ENCODE peak calls at places on chromosomes 16 and 17, in four cellular contexts. One of them, this sample, is unnamed.

GRCh38 chr17:2484876-2485275 is 26.8 kb downstream of the METTL16 start:
- DNase-seq in K562: no peak
- DNase-seq in HepG2: no peak
- DNase-seq in H1: no peak
- DNase-seq in this sample: no peak

GRCh38 chr16:10971560-10971961 is 27.2 kb downstream of the CLEC16A start:
- DNase-seq in HepG2: peak
- DNase-seq in H1: no peak
- DNase-seq in K562: peak
- DNase-seq in this sample: peak

GRCh38 chr17:40490289-40490853 is 11.1 kb downstream of the TNS4 start:
- DNase-seq in K562: no peak
- DNase-seq in HepG2: no peak
- DNase-seq in H1: no peak
- DNase-seq in this sample: no peak

GRCh38 chr17:76007850-76008165 is 7.2 kb downstream of the CDK3 start:
- DNase-seq in HepG2: no peak
- DNase-seq in H1: no peak
- DNase-seq in K562: no peak
- DNase-seq in this sample: no peak

GRCh38 chr16:17519556-17519955 is 48.8 kb upstream of the XYLT1 start:
- DNase-seq in K562: no peak
- DNase-seq in HepG2: no peak
- DNase-seq in H1: no peak
- DNase-seq in this sample: no peak

GRCh38 chr16:56311208-56312027 is 113.9 kb downstream of the AMFR start:
- DNase-seq in K562: no peak
- DNase-seq in HepG2: no peak
- DNase-seq in H1: no peak
- DNase-seq in this sample: no peak

GRCh38 chr17:20961551-20961950 is 81.3 kb downstream of the USP22 start:
- DNase-seq in K562: no peak
- DNase-seq in HepG2: no peak
- DNase-seq in H1: no peak
- DNase-seq in this sample: no peak

GRCh38 chr16:14097182-14097951 is 26.2 kb downstream of the MRTFB start:
- DNase-seq in HepG2: peak
- DNase-seq in H1: no peak
- DNase-seq in K562: no peak
- DNase-seq in this sample: peak

GRCh38 chr17:74491645-74492044 is 25.2 kb downstream of the CD300A start:
- DNase-seq in K562: peak
- DNase-seq in HepG2: no peak
- DNase-seq in H1: no peak
- DNase-seq in this sample: no peak

GRCh38 chr17:50519141-50519834 is 11.0 kb downstream of the MYCBPAP start:
- DNase-seq in HepG2: no peak
- DNase-seq in K562: no peak
- DNase-seq in H1: no peak
- DNase-seq in this sample: no peak

GRCh38 chr17:40561871-40562611 is 3.2 kb downstream of the CCR7 start:
- DNase-seq in H1: no peak
- DNase-seq in K562: no peak
- DNase-seq in HepG2: no peak
- DNase-seq in this sample: no peak

GRCh38 chr16:29675811-29676643 is 3.0 kb upstream of the QPRT start:
- DNase-seq in HepG2: peak
- DNase-seq in K562: peak
- DNase-seq in H1: no peak
- DNase-seq in this sample: peak

GRCh38 chr16:79997257-79997656 is 396.7 kb upstream of the MAF start:
- DNase-seq in HepG2: peak
- DNase-seq in K562: peak
- DNase-seq in H1: no peak
- DNase-seq in this sample: no peak

GRCh38 chr16:79994413-79994812 is 393.9 kb upstream of the MAF start:
- DNase-seq in K562: no peak
- DNase-seq in H1: no peak
- DNase-seq in HepG2: no peak
- DNase-seq in this sample: no peak

GRCh38 chr16:79995315-79995714 is 394.8 kb upstream of the MAF start:
- DNase-seq in HepG2: no peak
- DNase-seq in H1: no peak
- DNase-seq in K562: no peak
- DNase-seq in this sample: no peak

GRCh38 chr16:79991918-79992317 is 391.4 kb upstream of the MAF start:
- DNase-seq in H1: no peak
- DNase-seq in HepG2: no peak
- DNase-seq in K562: no peak
- DNase-seq in this sample: no peak

DNA sequence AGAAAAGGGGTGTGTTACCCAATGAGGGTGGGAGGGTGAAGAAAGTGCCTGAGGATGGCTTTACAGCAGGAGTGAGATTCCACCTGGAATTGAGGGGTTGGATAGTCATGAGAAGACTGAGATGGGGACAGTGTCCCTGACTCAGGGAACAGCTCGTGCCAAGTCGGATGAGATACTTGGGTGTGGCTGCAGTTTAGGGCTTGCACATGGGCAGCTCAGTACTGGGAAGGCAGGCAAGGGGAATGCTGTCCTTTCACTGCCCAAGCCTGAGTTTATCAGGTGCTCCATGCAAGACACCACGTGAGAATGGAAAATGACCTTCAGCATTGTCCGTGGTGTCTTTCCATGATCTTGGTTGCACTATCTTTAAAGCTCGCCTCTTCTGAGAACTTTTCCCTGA is 393.3 kb upstream of the MAF start:
- DNase-seq in HepG2: no peak
- DNase-seq in H1: no peak
- DNase-seq in K562: no peak
- DNase-seq in this sample: no peak
- H3K27ac ChIP-seq in HepG2: no peak
- H3K27ac ChIP-seq in H1: no peak
- H3K27ac ChIP-seq in K562: no peak
- H3K27ac ChIP-seq in this sample: no peak

DNA sequence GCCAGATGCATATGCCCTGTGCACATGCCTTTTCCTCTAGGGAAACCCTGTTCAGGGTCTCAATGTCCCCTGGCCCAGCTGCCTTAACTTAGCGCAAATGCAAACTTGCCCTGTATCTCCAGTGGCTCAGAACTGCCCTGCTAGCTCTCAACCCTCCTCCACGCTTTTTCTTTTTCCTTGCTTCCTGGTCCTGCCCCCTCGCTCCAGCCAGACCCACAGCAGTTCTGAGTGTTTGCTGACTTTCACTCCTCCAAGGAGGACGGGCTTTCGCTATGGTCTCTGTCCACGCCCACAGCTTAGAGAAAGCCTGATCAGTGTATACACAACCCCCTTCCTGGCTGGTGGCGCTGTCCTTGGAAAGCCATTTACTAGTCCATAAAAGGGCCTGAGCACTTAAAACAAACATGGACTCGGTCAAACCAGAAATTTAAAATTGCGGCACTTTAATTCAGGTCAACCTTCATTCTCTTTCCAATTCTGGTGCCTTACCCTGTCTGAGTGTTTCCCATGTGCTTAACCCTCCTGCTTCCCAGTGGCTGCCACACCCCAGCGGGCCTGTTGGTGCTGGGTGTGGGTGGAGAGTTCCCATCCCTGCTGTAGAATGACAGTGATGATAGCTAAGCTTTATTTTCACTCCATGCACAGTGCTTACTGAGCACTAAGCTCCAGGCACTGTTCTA is 15.6 kb upstream of the TMEM98 start:
- DNase-seq in H1: no peak
- DNase-seq in K562: peak
- DNase-seq in HepG2: peak
- DNase-seq in this sample: no peak
- TF ChIP-seq ZNF274 in H1: no peak
- TF ChIP-seq ZNF274 in K562: no peak
- TF ChIP-seq ZNF274 in HepG2: no peak
- TF ChIP-seq ZNF274 in this sample: no peak

DNA sequence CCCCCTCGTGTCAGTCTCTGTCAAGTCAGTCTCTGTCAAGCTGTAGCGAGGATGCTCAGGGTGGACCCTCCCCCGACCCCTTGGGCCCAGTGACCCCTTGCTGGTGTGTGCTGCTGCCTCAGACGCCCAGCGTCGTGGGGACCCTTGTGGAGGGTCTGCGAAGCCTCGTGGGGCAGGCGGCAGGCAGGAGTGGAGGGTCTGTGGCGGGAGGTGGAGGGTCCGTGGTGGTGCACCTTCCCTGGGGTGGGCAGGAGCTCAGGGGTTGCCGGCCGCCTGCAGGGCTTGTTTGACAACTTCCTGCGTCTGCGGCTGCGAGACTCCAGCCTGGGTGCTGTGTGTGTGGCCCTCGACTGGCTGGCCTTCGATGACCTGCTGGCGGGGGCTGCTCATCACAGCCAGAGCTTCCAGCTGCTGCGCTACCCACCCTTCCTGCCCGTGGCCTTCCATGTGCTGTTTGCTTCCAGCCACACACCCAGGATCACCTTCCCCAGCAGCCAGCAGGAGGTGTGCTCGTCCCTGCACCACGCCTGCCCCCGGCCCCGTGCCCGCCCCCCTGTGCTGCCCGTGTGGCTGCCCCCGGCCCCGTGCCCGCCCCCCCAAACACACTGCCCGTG is 5.6 kb downstream of the GNG13 start:
- DNase-seq in K562: no peak
- DNase-seq in H1: no peak
- DNase-seq in HepG2: no peak
- DNase-seq in this sample: no peak
- TF ChIP-seq FOSL1 in K562: no peak
- TF ChIP-seq FOSL1 in H1: no peak
- TF ChIP-seq FOSL1 in HepG2: no peak
- TF ChIP-seq FOSL1 in this sample: no peak

GRCh38 chr16:23701045-23701444 is 12.0 kb downstream of the ERN2 start:
- DNase-seq in HepG2: no peak
- DNase-seq in K562: no peak
- DNase-seq in H1: no peak
- DNase-seq in this sample: no peak
- H3K27ac ChIP-seq in HepG2: no peak
- H3K27ac ChIP-seq in K562: no peak
- H3K27ac ChIP-seq in H1: no peak
- H3K27ac ChIP-seq in this sample: no peak

GRCh38 chr16:53841884-53842283 is 137.9 kb downstream of the FTO start:
- DNase-seq in K562: no peak
- DNase-seq in HepG2: no peak
- DNase-seq in H1: no peak
- DNase-seq in this sample: no peak

GRCh38 chr16:53837421-53837820 is 133.5 kb downstream of the FTO start:
- DNase-seq in H1: no peak
- DNase-seq in HepG2: no peak
- DNase-seq in K562: no peak
- DNase-seq in this sample: no peak

GRCh38 chr16:53839150-53839549 is 135.2 kb downstream of the FTO start:
- DNase-seq in HepG2: no peak
- DNase-seq in K562: no peak
- DNase-seq in H1: no peak
- DNase-seq in this sample: no peak

GRCh38 chr16:53843084-53843483 is 139.1 kb downstream of the FTO start:
- DNase-seq in K562: no peak
- DNase-seq in HepG2: no peak
- DNase-seq in H1: no peak
- DNase-seq in this sample: no peak

DNA sequence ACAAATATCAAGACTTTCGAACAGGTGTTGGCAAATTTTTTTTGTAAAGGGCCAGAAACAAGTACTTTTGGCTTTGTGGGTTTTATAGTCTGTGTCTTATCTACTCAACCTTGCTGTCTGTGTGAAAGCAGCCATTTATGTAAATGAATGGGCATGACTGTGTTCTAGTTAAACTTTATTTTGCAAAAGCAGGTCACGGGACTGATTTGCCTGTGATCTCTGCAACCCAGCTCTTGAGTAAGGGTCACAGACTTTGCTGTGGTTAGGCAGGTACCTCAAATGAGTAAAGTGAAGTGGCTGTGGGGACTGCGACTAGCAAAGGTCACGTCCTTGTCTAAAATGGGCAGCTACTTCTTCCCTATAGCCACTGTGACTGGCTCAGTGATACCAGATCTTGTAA is 136.5 kb downstream of the FTO start:
- DNase-seq in HepG2: peak
- DNase-seq in H1: no peak
- DNase-seq in K562: no peak
- DNase-seq in this sample: no peak
- TF ChIP-seq ZNF274 in HepG2: no peak
- TF ChIP-seq ZNF274 in H1: no peak
- TF ChIP-seq ZNF274 in K562: no peak
- TF ChIP-seq ZNF274 in this sample: no peak

This sample was measured in HCT116.